ENCODE peak calls at places on chromosome 13, in five cellular contexts. H is H1, L is K562, T is HepG2, K is GM12878. J is an unnamed sample.

GRCh38 chr13:114032121-114032799 is 58.4 kb upstream of the C13orf46 start:
- DNase-seq in H (no peak), L (no peak), T (peak; percentile 47), K (no peak), J (no peak)

GRCh38 chr13:101408154-101408553 is 8.2 kb downstream of the NALCN start:
- DNase-seq in H (no peak), L (no peak), T (no peak), K (no peak), J (no peak)

GRCh38 chr13:86282450-86282849 is 483.2 kb upstream of the SLITRK6 start:
- DNase-seq in H (no peak), L (no peak), T (no peak), K (peak; percentile 20), J (no peak)

GRCh38 chr13:22451345-22451744 is 729.4 kb upstream of the SGCG start:
- DNase-seq in H (no peak), L (no peak), T (peak; percentile 3), K (no peak), J (no peak)

GRCh38 chr13:33611016-33611805 is 206.7 kb upstream of the RFC3 start:
- DNase-seq in H (no peak), L (no peak), T (peak; percentile 83), K (no peak), J (no peak)

GRCh38 chr13:113275387-113275786 is 21.7 kb upstream of the LAMP1 start:
- DNase-seq in H (no peak), L (peak; percentile 61), T (peak; percentile 84), K (no peak), J (peak; percentile 52)

GRCh38 chr13:90947976-90948375 is 399.5 kb upstream of the MIR17HG start:
- DNase-seq in H (no peak), L (no peak), T (no peak), K (no peak), J (no peak)

GRCh38 chr13:90686438-90686837 is 661.0 kb upstream of the MIR17HG start:
- DNase-seq in H (no peak), L (no peak), T (no peak), K (no peak), J (no peak)

GRCh38 chr13:45321230-45321629 is 19.8 kb downstream of the TPT1 start:
- DNase-seq in H (no peak), L (no peak), T (no peak), K (no peak), J (no peak)

GRCh38 chr13:113898391-113898790 is 34.5 kb upstream of the GAS6 start:
- DNase-seq in H (no peak), L (no peak), T (no peak), K (no peak), J (no peak)

GRCh38 chr13:23701646-23702045 is 131.4 kb downstream of the TNFRSF19 start:
- DNase-seq in H (no peak), L (no peak), T (no peak), K (no peak), J (no peak)

GRCh38 chr13:108342369-108343289 is 73.1 kb downstream of the TNFSF13B start:
- DNase-seq in H (no peak), L (no peak), T (peak; percentile 15), K (peak; percentile 3), J (peak; percentile 23)

GRCh38 chr13:31824705-31825512 is 85.6 kb downstream of the RXFP2 start:
- DNase-seq in H (no peak), L (no peak), T (no peak), K (peak; percentile 13), J (no peak)

GRCh38 chr13:44131069-44131614 is 242.5 kb upstream of the SERP2 start:
- DNase-seq in H (no peak), L (no peak), T (no peak), K (no peak), J (no peak)

GRCh38 chr13:23750383-23751121 is 138.6 kb downstream of the MIPEP start:
- DNase-seq in H (no peak), L (no peak), T (no peak), K (no peak), J (no peak)

GRCh38 chr13:39149896-39150295 is 111.6 kb downstream of the NHLRC3 start:
- DNase-seq in H (no peak), L (no peak), T (no peak), K (no peak), J (no peak)

GRCh38 chr13:76812971-76813691 is 73.1 kb downstream of the KCTD12 start:
- DNase-seq in H (no peak), L (no peak), T (no peak), K (no peak), J (no peak)

GRCh38 chr13:36718686-36719085 is 44.9 kb downstream of the SERTM1 start:
- DNase-seq in H (no peak), L (no peak), T (peak; percentile 50), K (no peak), J (no peak)

GRCh38 chr13:39123578-39123977 is 85.3 kb downstream of the NHLRC3 start:
- DNase-seq in H (no peak), L (no peak), T (no peak), K (no peak), J (no peak)

DNA sequence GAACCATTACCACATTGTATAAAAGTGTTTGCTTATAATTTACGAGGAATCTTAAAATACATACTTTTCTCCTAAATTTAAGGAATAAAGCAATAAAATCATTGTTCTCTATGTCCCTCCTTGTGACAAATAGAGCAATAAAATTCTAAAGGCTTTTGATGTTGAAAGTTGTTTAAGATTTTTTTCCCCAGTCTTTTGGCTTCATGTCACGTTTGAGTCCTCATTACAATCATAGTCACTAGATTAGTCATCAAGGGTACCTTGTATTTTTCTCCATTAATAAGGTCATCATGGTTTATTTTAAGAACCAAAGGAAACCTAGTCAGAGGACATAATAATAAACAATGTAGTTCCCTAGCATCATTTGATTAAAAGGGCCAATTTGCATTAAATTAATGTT is 3.2 kb downstream of the WBP4 start:
- DNase-seq in H (no peak), L (no peak), T (no peak), K (no peak), J (no peak)
- TF ChIP-seq GABPA in H (no peak), L (no peak), T (no peak), K (no peak), J (no peak)

GRCh38 chr13:80783926-80784325 is 443.0 kb upstream of the SPRY2 start:
- DNase-seq in H (no peak), L (no peak), T (no peak), K (no peak), J (no peak)

GRCh38 chr13:80787604-80788003 is 446.7 kb upstream of the SPRY2 start:
- DNase-seq in H (no peak), L (no peak), T (no peak), K (no peak), J (no peak)
- TF ChIP-seq USF2 in H (no peak), L (no peak), T (no peak), K (no peak), J (no peak)

GRCh38 chr13:48526269-48526668 is 6.6 kb downstream of the RCBTB2 start:
- DNase-seq in H (no peak), L (no peak), T (no peak), K (no peak), J (no peak)
- TF ChIP-seq GABPA in H (no peak), L (no peak), T (no peak), K (no peak), J (no peak)

DNA sequence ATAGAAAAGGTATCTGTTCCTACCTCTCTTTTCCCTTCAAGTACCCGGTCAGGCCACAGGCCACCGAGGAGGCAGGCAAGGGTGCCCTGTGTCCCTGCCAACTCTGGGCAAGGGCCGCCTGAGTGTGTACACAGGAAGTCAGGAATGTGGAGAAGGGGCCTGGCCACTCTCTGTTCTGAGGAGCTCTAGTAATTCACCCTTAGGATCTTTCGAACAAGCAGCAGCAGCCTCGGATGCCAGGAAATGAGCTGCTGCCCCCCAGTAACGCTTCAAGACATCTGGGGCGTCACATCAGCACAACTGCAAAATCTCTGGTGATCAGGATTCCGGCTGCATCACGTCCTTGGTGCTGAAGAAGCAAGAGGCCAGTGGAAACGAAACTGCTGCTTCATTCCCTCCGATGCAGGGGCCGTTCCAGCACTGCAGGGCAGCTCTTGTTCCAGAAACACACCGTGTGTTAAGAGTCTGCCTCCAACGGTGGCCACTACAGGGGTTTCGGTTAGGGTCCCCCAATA is 2.0 kb downstream of the RAB20 start:
- DNase-seq in H (no peak), L (no peak), T (no peak), K (no peak), J (no peak)
- TF ChIP-seq USF2 in H (no peak), L (no peak), T (no peak), K (no peak), J (no peak)

GRCh38 chr13:110125157-110125556 is 181.8 kb downstream of the COL4A1 start:
- DNase-seq in H (no peak), L (no peak), T (no peak), K (no peak), J (no peak)

GRCh38 chr13:110127986-110128511 is 178.9 kb downstream of the COL4A1 start:
- DNase-seq in H (no peak), L (no peak), T (no peak), K (no peak), J (no peak)

GRCh38 chr13:110125613-110126272 is 181.2 kb downstream of the COL4A1 start:
- DNase-seq in H (no peak), L (no peak), T (no peak), K (no peak), J (no peak)

GRCh38 chr13:110128546-110128945 is 178.4 kb downstream of the COL4A1 start:
- DNase-seq in H (no peak), L (no peak), T (no peak), K (no peak), J (no peak)

GRCh38 chr13:110126391-110126961 is 180.5 kb downstream of the COL4A1 start:
- DNase-seq in H (no peak), L (no peak), T (no peak), K (no peak), J (no peak)
- TF ChIP-seq GABPA in H (no peak), L (no peak), T (no peak), K (no peak), J (no peak)

GRCh38 chr13:71144883-71145282 is 722.1 kb downstream of the DACH1 start:
- DNase-seq in H (no peak), L (no peak), T (no peak), K (no peak), J (no peak)
- TF ChIP-seq USF2 in H (no peak), L (no peak), T (no peak), K (no peak), J (no peak)

GRCh38 chr13:94201022-94201421 is 278.5 kb downstream of the DCT start:
- DNase-seq in H (no peak), L (no peak), T (no peak), K (no peak), J (no peak)
- TF ChIP-seq GABPA in H (no peak), L (no peak), T (no peak), K (no peak), J (no peak)

J was measured in SK-N-SH.